ENCODE peak calls at places on chromosomes 1 and 21, in nine cellular contexts. V, S, E, U, F, B, L, T and D are unnamed samples.
A peak's percentile ranks its signal among the peaks of the same experiment; 100 is the strongest.

GRCh38 chr1:179151908-179152682 is 70.2 kb downstream of the TOR3A start:
- DNase-seq in V (no peak), S (no peak), E (peak; percentile 40), U (no peak), F (no peak), B (no peak), L (no peak), T (no peak), D (no peak)

GRCh38 chr1:37714226-37714625 is 21.9 kb downstream of the CDCA8 start:
- DNase-seq in V (no peak), S (no peak), E (no peak), U (no peak), F (no peak), B (no peak), L (no peak), T (no peak), D (no peak)

GRCh38 chr1:8317647-8318360 is at the start of gene SLC45A1:
- DNase-seq in V (no peak), S (no peak), E (peak; percentile 62), U (peak; percentile 80), F (peak; percentile 96), B (peak; percentile 72), L (peak; percentile 57), T (peak; percentile 94), D (no peak)

GRCh38 chr1:216883518-216883917 is 160.3 kb upstream of the ESRRG start:
- DNase-seq in V (no peak), S (no peak), E (no peak), U (no peak), F (peak; percentile 11), B (no peak), L (no peak), T (no peak), D (no peak)

GRCh38 chr1:9239622-9240401 is 5.2 kb downstream of the H6PD start:
- DNase-seq in V (no peak), S (no peak), E (no peak), U (peak; percentile 69), F (no peak), B (peak; percentile 90), L (peak; percentile 75), T (peak; percentile 92), D (no peak)

GRCh38 chr1:31633117-31633516 is 11.6 kb downstream of the PEF1 start:
- DNase-seq in V (no peak), S (no peak), E (peak; percentile 33), U (peak; percentile 70), F (peak; percentile 78), B (no peak), L (no peak), T (no peak), D (no peak)

GRCh38 chr1:215845224-215845902 is 278.3 kb downstream of the KCTD3 start:
- DNase-seq in V (no peak), S (no peak), E (no peak), U (no peak), F (no peak), B (peak; percentile 64), L (peak; percentile 84), T (no peak), D (no peak)

GRCh38 chr1:34113887-34114286 is 51.1 kb downstream of the CSMD2 start:
- DNase-seq in V (no peak), S (no peak), E (peak; percentile 9), U (no peak), F (peak; percentile 61), B (peak; percentile 16), L (no peak), T (no peak), D (no peak)

GRCh38 chr21:29704719-29705118 is 235.1 kb downstream of the GRIK1 start:
- DNase-seq in V (no peak), S (no peak), E (no peak), U (no peak), F (no peak), B (peak; percentile 28), L (peak; percentile 1), T (no peak), D (no peak)

GRCh38 chr1:45508295-45509151 is 8.4 kb downstream of the MMACHC start:
- DNase-seq in V (no peak), S (no peak), E (peak; percentile 62), U (no peak), F (no peak), B (peak; percentile 24), L (no peak), T (no peak), D (no peak)

GRCh38 chr21:18384771-18385170 is 18.8 kb downstream of the TMPRSS15 start:
- DNase-seq in V (no peak), S (no peak), E (peak; percentile 2), U (no peak), F (peak; percentile 13), B (peak; percentile 1), L (peak; percentile 37), T (no peak), D (no peak)

GRCh38 chr1:184636156-184636448 is 118.6 kb downstream of the EDEM3 start:
- DNase-seq in V (no peak), S (no peak), E (no peak), U (no peak), F (no peak), B (no peak), L (no peak), T (no peak), D (no peak)

GRCh38 chr1:2205191-2205952 is 10.8 kb upstream of the FAAP20 start:
- DNase-seq in V (peak; percentile 92), S (no peak), E (peak; percentile 92), U (peak; percentile 98), F (peak; percentile 87), B (peak; percentile 98), L (peak; percentile 93), T (peak; percentile 99), D (peak; percentile 92)
- H3K4me3 ChIP-seq in V (peak overlapping the region; percentile 74), S (peak overlapping the region; percentile 45), E (peak overlapping the region; percentile 53), U (peak overlapping the region; percentile 59), F (peak overlapping the region; percentile 69), B (peak overlapping the region; percentile 48), L (peak overlapping the region; percentile 24), T (peak overlapping the region; percentile 16), D (peak overlapping the region; percentile 30)

GRCh38 chr1:205284420-205285144 is 37.0 kb downstream of the NUAK2 start:
- DNase-seq in V (peak; percentile 47), S (no peak), E (peak; percentile 98), U (peak; percentile 85), F (peak; percentile 94), B (peak; percentile 96), L (peak; percentile 99), T (peak; percentile 98), D (peak; percentile 92)

GRCh38 chr1:205286335-205286950 is 35.1 kb downstream of the NUAK2 start:
- DNase-seq in V (no peak), S (no peak), E (no peak), U (peak; percentile 75), F (no peak), B (no peak), L (peak; percentile 83), T (peak; percentile 89), D (no peak)

GRCh38 chr1:205287076-205287475 is 34.5 kb downstream of the NUAK2 start:
- DNase-seq in V (no peak), S (no peak), E (no peak), U (no peak), F (no peak), B (no peak), L (no peak), T (no peak), D (no peak)

GRCh38 chr1:205283270-205284147 is 38.0 kb downstream of the NUAK2 start:
- DNase-seq in V (no peak), S (no peak), E (no peak), U (no peak), F (no peak), B (no peak), L (no peak), T (no peak), D (no peak)

DNA sequence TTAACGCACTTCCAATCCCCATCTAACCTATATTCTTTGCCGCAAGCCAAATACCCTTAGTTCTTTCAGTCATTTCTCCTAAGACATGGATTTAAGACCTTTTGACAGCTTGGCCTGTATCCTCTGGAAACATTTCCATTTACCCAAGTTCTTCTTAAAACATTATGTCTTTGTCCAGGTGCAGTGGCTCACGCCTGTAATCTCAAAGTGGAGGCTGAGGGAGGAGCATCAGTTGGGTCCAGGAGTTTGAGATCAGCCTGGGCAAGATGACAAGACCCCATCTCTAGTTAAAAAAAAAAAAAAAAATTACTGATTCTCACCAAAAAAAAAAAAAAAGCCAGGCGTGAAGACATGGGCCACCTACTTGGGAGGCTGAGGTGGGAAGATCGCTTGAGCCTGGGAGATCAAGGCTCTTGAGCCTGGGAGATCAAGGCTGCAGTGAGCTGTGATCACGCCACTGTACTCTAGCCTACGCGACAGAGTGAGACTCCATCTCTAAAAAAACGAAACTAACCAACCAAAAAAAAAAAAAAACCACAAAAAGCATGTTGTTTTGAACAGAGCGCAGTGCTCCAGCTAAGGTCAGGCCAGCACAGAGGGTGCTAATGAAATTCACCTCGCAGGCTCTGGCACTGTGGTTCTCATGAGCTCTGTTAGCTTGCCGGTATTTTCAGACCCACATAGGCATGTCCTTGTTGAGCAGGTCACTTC is 36.0 kb downstream of the NUAK2 start:
- DNase-seq in V (no peak), S (no peak), E (no peak), U (peak; percentile 54), F (no peak), B (no peak), L (peak; percentile 70), T (peak; percentile 86), D (no peak)
- H3K4me3 ChIP-seq in V (no peak overlapping the region), S (no peak overlapping the region), E (no peak overlapping the region), U (no peak overlapping the region), F (no peak overlapping the region), B (no peak overlapping the region), L (no peak overlapping the region), T (no peak overlapping the region), D (no peak overlapping the region)

GRCh38 chr1:10472220-10473144 is at the start of gene DFFA:
- DNase-seq in V (peak; percentile 90), S (no peak), E (peak; percentile 94), U (peak; percentile 94), F (peak; percentile 97), B (peak; percentile 96), L (peak; percentile 96), T (peak; percentile 97), D (peak; percentile 64)

GRCh38 chr1:10475510-10475909 is 760 bp downstream of the PEX14 start:
- DNase-seq in V (no peak), S (no peak), E (no peak), U (peak; percentile 18), F (no peak), B (no peak), L (no peak), T (no peak), D (no peak)

GRCh38 chr1:10474613-10475507 is at the start of gene PEX14:
- DNase-seq in V (peak; percentile 41), S (no peak), E (peak; percentile 82), U (peak; percentile 91), F (peak; percentile 96), B (peak; percentile 85), L (peak; percentile 85), T (peak; percentile 96), D (peak; percentile 27)

GRCh38 chr1:10471411-10472219 is 714 bp downstream of the DFFA start:
- DNase-seq in V (no peak), S (no peak), E (peak; percentile 21), U (no peak), F (peak; percentile 65), B (peak; percentile 44), L (no peak), T (peak; percentile 82), D (no peak)

GRCh38 chr1:10473145-10473765 is 926 bp upstream of the DFFA start:
- DNase-seq in V (no peak), S (no peak), E (no peak), U (no peak), F (no peak), B (no peak), L (no peak), T (no peak), D (no peak)
- H3K4me3 ChIP-seq in V (peak overlapping the region; percentile 87), S (no peak overlapping the region), E (peak overlapping the region; percentile 59), U (no peak overlapping the region), F (no peak overlapping the region), B (no peak overlapping the region), L (no peak overlapping the region), T (no peak overlapping the region), D (peak overlapping the region; percentile 89)

GRCh38 chr1:162233937-162234336 is 142.7 kb downstream of the SPATA46 start:
- DNase-seq in V (no peak), S (no peak), E (no peak), U (no peak), F (no peak), B (no peak), L (no peak), T (no peak), D (no peak)
- H3K4me3 ChIP-seq in V (no peak overlapping the region), S (no peak overlapping the region), E (no peak overlapping the region), U (no peak overlapping the region), F (no peak overlapping the region), B (no peak overlapping the region), L (no peak overlapping the region), T (no peak overlapping the region), D (no peak overlapping the region)